ENCODE peak calls at places on chromosomes 3 and 15, in ten cellular contexts. One of them, this sample, is unnamed.

GRCh38 chr3:62562017-62562416 is 188.7 kb upstream of the FEZF2 start:
- DNase-seq in DMS79 treated with DMSO at 0.1 percent for 48 hours: no peak
- DNase-seq in EL: peak; percentile 82
- DNase-seq in activated CD4-positive, alpha-beta T cell treated with anti-CD3 and anti-CD28 coated beads, Interleukin-2, amount 50 U/mL, for 4 hours: no peak
- DNase-seq in CD4-positive, alpha-beta T cell: no peak
- DNase-seq in NCI-H1436: no peak
- DNase-seq in occipital lobe: no peak
- DNase-seq in GM04503: peak; percentile 55
- DNase-seq in ovary: no peak
- DNase-seq in GM13977: no peak
- DNase-seq in this sample: no peak

GRCh38 chr15:86555939-86556725 is 476.5 kb downstream of the AGBL1 start:
- DNase-seq in EL: no peak
- DNase-seq in NCI-H1436: no peak
- DNase-seq in GM13977: no peak
- DNase-seq in ovary: no peak
- DNase-seq in occipital lobe: no peak
- DNase-seq in activated CD4-positive, alpha-beta T cell treated with anti-CD3 and anti-CD28 coated beads, Interleukin-2, amount 50 U/mL, for 4 hours: no peak
- DNase-seq in GM04503: no peak
- DNase-seq in DMS79 treated with DMSO at 0.1 percent for 48 hours: peak; percentile 0
- DNase-seq in CD4-positive, alpha-beta T cell: no peak
- DNase-seq in this sample: no peak

GRCh38 chr3:64000446-64001055 is 22.7 kb downstream of the PSMD6 start:
- DNase-seq in GM13977: no peak
- DNase-seq in activated CD4-positive, alpha-beta T cell treated with anti-CD3 and anti-CD28 coated beads, Interleukin-2, amount 50 U/mL, for 4 hours: no peak
- DNase-seq in CD4-positive, alpha-beta T cell: no peak
- DNase-seq in NCI-H1436: no peak
- DNase-seq in ovary: no peak
- DNase-seq in EL: no peak
- DNase-seq in occipital lobe: no peak
- DNase-seq in GM04503: no peak
- DNase-seq in DMS79 treated with DMSO at 0.1 percent for 48 hours: no peak
- DNase-seq in this sample: no peak

GRCh38 chr3:98977520-98977919 is 76.0 kb upstream of the DCBLD2 start:
- DNase-seq in GM04503: peak; percentile 56
- DNase-seq in occipital lobe: no peak
- DNase-seq in NCI-H1436: no peak
- DNase-seq in EL: peak; percentile 90
- DNase-seq in activated CD4-positive, alpha-beta T cell treated with anti-CD3 and anti-CD28 coated beads, Interleukin-2, amount 50 U/mL, for 4 hours: no peak
- DNase-seq in ovary: no peak
- DNase-seq in DMS79 treated with DMSO at 0.1 percent for 48 hours: no peak
- DNase-seq in GM13977: peak; percentile 31
- DNase-seq in CD4-positive, alpha-beta T cell: no peak
- DNase-seq in this sample: no peak

GRCh38 chr3:36461588-36461987 is 81.3 kb downstream of the STAC start:
- DNase-seq in activated CD4-positive, alpha-beta T cell treated with anti-CD3 and anti-CD28 coated beads, Interleukin-2, amount 50 U/mL, for 4 hours: no peak
- DNase-seq in CD4-positive, alpha-beta T cell: no peak
- DNase-seq in occipital lobe: no peak
- DNase-seq in EL: peak; percentile 51
- DNase-seq in DMS79 treated with DMSO at 0.1 percent for 48 hours: no peak
- DNase-seq in GM04503: peak; percentile 59
- DNase-seq in GM13977: no peak
- DNase-seq in ovary: no peak
- DNase-seq in NCI-H1436: no peak
- DNase-seq in this sample: no peak

GRCh38 chr3:166556955-166557354 is 719.7 kb upstream of the BCHE start:
- DNase-seq in activated CD4-positive, alpha-beta T cell treated with anti-CD3 and anti-CD28 coated beads, Interleukin-2, amount 50 U/mL, for 4 hours: no peak
- DNase-seq in GM13977: no peak
- DNase-seq in occipital lobe: no peak
- DNase-seq in CD4-positive, alpha-beta T cell: no peak
- DNase-seq in DMS79 treated with DMSO at 0.1 percent for 48 hours: no peak
- DNase-seq in EL: no peak
- DNase-seq in ovary: no peak
- DNase-seq in NCI-H1436: no peak
- DNase-seq in GM04503: no peak
- DNase-seq in this sample: no peak

GRCh38 chr3:188187055-188187454 is 33.1 kb downstream of the LPP start:
- DNase-seq in ovary: no peak
- DNase-seq in GM04503: no peak
- DNase-seq in DMS79 treated with DMSO at 0.1 percent for 48 hours: no peak
- DNase-seq in EL: no peak
- DNase-seq in activated CD4-positive, alpha-beta T cell treated with anti-CD3 and anti-CD28 coated beads, Interleukin-2, amount 50 U/mL, for 4 hours: no peak
- DNase-seq in occipital lobe: no peak
- DNase-seq in NCI-H1436: no peak
- DNase-seq in GM13977: no peak
- DNase-seq in CD4-positive, alpha-beta T cell: no peak
- DNase-seq in this sample: no peak

GRCh38 chr15:90151989-90152645 is 49.0 kb upstream of the SEMA4B start:
- DNase-seq in GM04503: no peak
- DNase-seq in GM13977: no peak
- DNase-seq in NCI-H1436: no peak
- DNase-seq in CD4-positive, alpha-beta T cell: no peak
- DNase-seq in activated CD4-positive, alpha-beta T cell treated with anti-CD3 and anti-CD28 coated beads, Interleukin-2, amount 50 U/mL, for 4 hours: no peak
- DNase-seq in occipital lobe: no peak
- DNase-seq in ovary: no peak
- DNase-seq in DMS79 treated with DMSO at 0.1 percent for 48 hours: no peak
- DNase-seq in EL: no peak
- DNase-seq in this sample: peak; percentile 28

GRCh38 chr3:100709840-100710235 is 544 bp downstream of the TFG start:
- DNase-seq in GM13977: peak; percentile 29
- DNase-seq in occipital lobe: no peak
- DNase-seq in activated CD4-positive, alpha-beta T cell treated with anti-CD3 and anti-CD28 coated beads, Interleukin-2, amount 50 U/mL, for 4 hours: peak; percentile 9
- DNase-seq in DMS79 treated with DMSO at 0.1 percent for 48 hours: peak; percentile 4
- DNase-seq in EL: peak; percentile 41
- DNase-seq in NCI-H1436: peak; percentile 57
- DNase-seq in GM04503: no peak
- DNase-seq in ovary: peak; percentile 39
- DNase-seq in CD4-positive, alpha-beta T cell: peak; percentile 52
- DNase-seq in this sample: peak; percentile 54

GRCh38 chr3:126358816-126359181 is 1.6 kb upstream of the KLF15 start:
- DNase-seq in CD4-positive, alpha-beta T cell: no peak
- DNase-seq in NCI-H1436: no peak
- DNase-seq in EL: no peak
- DNase-seq in GM04503: no peak
- DNase-seq in ovary: no peak
- DNase-seq in occipital lobe: no peak
- DNase-seq in GM13977: no peak
- DNase-seq in DMS79 treated with DMSO at 0.1 percent for 48 hours: no peak
- DNase-seq in activated CD4-positive, alpha-beta T cell treated with anti-CD3 and anti-CD28 coated beads, Interleukin-2, amount 50 U/mL, for 4 hours: no peak
- DNase-seq in this sample: no peak

GRCh38 chr15:87877114-87877810 is 379.3 kb downstream of the NTRK3 start:
- DNase-seq in DMS79 treated with DMSO at 0.1 percent for 48 hours: no peak
- DNase-seq in CD4-positive, alpha-beta T cell: no peak
- DNase-seq in occipital lobe: no peak
- DNase-seq in activated CD4-positive, alpha-beta T cell treated with anti-CD3 and anti-CD28 coated beads, Interleukin-2, amount 50 U/mL, for 4 hours: no peak
- DNase-seq in NCI-H1436: no peak
- DNase-seq in EL: peak; percentile 96
- DNase-seq in GM04503: no peak
- DNase-seq in ovary: no peak
- DNase-seq in GM13977: no peak
- DNase-seq in this sample: peak; percentile 61

GRCh38 chr15:85318048-85318731 is 62.2 kb upstream of the AKAP13 start:
- DNase-seq in activated CD4-positive, alpha-beta T cell treated with anti-CD3 and anti-CD28 coated beads, Interleukin-2, amount 50 U/mL, for 4 hours: peak; percentile 12
- DNase-seq in EL: peak; percentile 94
- DNase-seq in occipital lobe: no peak
- DNase-seq in NCI-H1436: no peak
- DNase-seq in ovary: no peak
- DNase-seq in GM04503: peak; percentile 83
- DNase-seq in GM13977: peak; percentile 61
- DNase-seq in DMS79 treated with DMSO at 0.1 percent for 48 hours: no peak
- DNase-seq in CD4-positive, alpha-beta T cell: no peak
- DNase-seq in this sample: no peak

GRCh38 chr3:186277268-186277909 is 84.6 kb downstream of the DGKG start:
- DNase-seq in GM13977: no peak
- DNase-seq in DMS79 treated with DMSO at 0.1 percent for 48 hours: no peak
- DNase-seq in EL: peak; percentile 56
- DNase-seq in occipital lobe: no peak
- DNase-seq in ovary: no peak
- DNase-seq in CD4-positive, alpha-beta T cell: no peak
- DNase-seq in activated CD4-positive, alpha-beta T cell treated with anti-CD3 and anti-CD28 coated beads, Interleukin-2, amount 50 U/mL, for 4 hours: no peak
- DNase-seq in NCI-H1436: no peak
- DNase-seq in GM04503: no peak
- DNase-seq in this sample: peak; percentile 36

GRCh38 chr15:76177491-76178040 is 117.8 kb downstream of the TMEM266 start:
- DNase-seq in GM04503: peak; percentile 81
- DNase-seq in EL: peak; percentile 81
- DNase-seq in ovary: no peak
- DNase-seq in activated CD4-positive, alpha-beta T cell treated with anti-CD3 and anti-CD28 coated beads, Interleukin-2, amount 50 U/mL, for 4 hours: no peak
- DNase-seq in DMS79 treated with DMSO at 0.1 percent for 48 hours: no peak
- DNase-seq in occipital lobe: peak; percentile 27
- DNase-seq in NCI-H1436: no peak
- DNase-seq in CD4-positive, alpha-beta T cell: no peak
- DNase-seq in GM13977: no peak
- DNase-seq in this sample: no peak

GRCh38 chr15:87619161-87619960 is 637.2 kb downstream of the NTRK3 start:
- DNase-seq in GM13977: no peak
- DNase-seq in DMS79 treated with DMSO at 0.1 percent for 48 hours: no peak
- DNase-seq in occipital lobe: no peak
- DNase-seq in CD4-positive, alpha-beta T cell: no peak
- DNase-seq in EL: peak; percentile 79
- DNase-seq in activated CD4-positive, alpha-beta T cell treated with anti-CD3 and anti-CD28 coated beads, Interleukin-2, amount 50 U/mL, for 4 hours: no peak
- DNase-seq in NCI-H1436: no peak
- DNase-seq in GM04503: peak; percentile 71
- DNase-seq in ovary: no peak
- DNase-seq in this sample: no peak

GRCh38 chr15:74315626-74316025 is 51.8 kb downstream of the CYP11A1 start:
- DNase-seq in ovary: no peak
- DNase-seq in DMS79 treated with DMSO at 0.1 percent for 48 hours: no peak
- DNase-seq in NCI-H1436: no peak
- DNase-seq in EL: no peak
- DNase-seq in GM13977: no peak
- DNase-seq in GM04503: no peak
- DNase-seq in activated CD4-positive, alpha-beta T cell treated with anti-CD3 and anti-CD28 coated beads, Interleukin-2, amount 50 U/mL, for 4 hours: no peak
- DNase-seq in CD4-positive, alpha-beta T cell: no peak
- DNase-seq in occipital lobe: no peak
- DNase-seq in this sample: no peak

GRCh38 chr3:184874709-184875644 is 63.0 kb downstream of the VPS8 start:
- DNase-seq in activated CD4-positive, alpha-beta T cell treated with anti-CD3 and anti-CD28 coated beads, Interleukin-2, amount 50 U/mL, for 4 hours: no peak
- DNase-seq in NCI-H1436: peak; percentile 64
- DNase-seq in EL: peak; percentile 32
- DNase-seq in GM13977: peak; percentile 23
- DNase-seq in CD4-positive, alpha-beta T cell: no peak
- DNase-seq in ovary: no peak
- DNase-seq in occipital lobe: no peak
- DNase-seq in DMS79 treated with DMSO at 0.1 percent for 48 hours: peak; percentile 46
- DNase-seq in GM04503: no peak
- DNase-seq in this sample: no peak

GRCh38 chr15:78915341-78916087 is 29.3 kb downstream of the CTSH start:
- DNase-seq in CD4-positive, alpha-beta T cell: no peak
- DNase-seq in occipital lobe: no peak
- DNase-seq in GM13977: no peak
- DNase-seq in activated CD4-positive, alpha-beta T cell treated with anti-CD3 and anti-CD28 coated beads, Interleukin-2, amount 50 U/mL, for 4 hours: no peak
- DNase-seq in ovary: no peak
- DNase-seq in NCI-H1436: no peak
- DNase-seq in DMS79 treated with DMSO at 0.1 percent for 48 hours: no peak
- DNase-seq in EL: no peak
- DNase-seq in GM04503: peak; percentile 18
- DNase-seq in this sample: peak; percentile 47

This sample was measured in testis.